ENCODE peak calls at places on chromosomes 5 and 9, in four cellular contexts. W is DMS79, E is globus pallidus, P is fibroblast of the aortic adventitia. X is an unnamed sample.

GRCh38 chr9:101376117-101376866 is 8.5 kb downstream of the BAAT start:
- DNase-seq in P (peak; percentile 75), W (no peak), E (no peak), X (no peak)

GRCh38 chr9:93118863-93119702 is 15.0 kb downstream of the NINJ1 start:
- DNase-seq in E (no peak), P (no peak), W (no peak), X (no peak)

GRCh38 chr9:130975932-130976841 is 32.8 kb upstream of the LAMC3 start:
- DNase-seq in P (no peak), E (no peak), W (no peak), X (no peak)

GRCh38 chr5:138720840-138721239 is 32.4 kb upstream of the CTNNA1 start:
- DNase-seq in E (no peak), P (no peak), W (no peak), X (no peak)

GRCh38 chr5:129448654-129449053 is 11.4 kb upstream of the ADAMTS19 start:
- DNase-seq in P (no peak), W (no peak), E (no peak), X (no peak)

GRCh38 chr5:24226492-24226891 is 418.3 kb downstream of the CDH10 start:
- DNase-seq in W (no peak), E (no peak), P (peak; percentile 5), X (peak; percentile 9)

GRCh38 chr5:143629871-143630658 is 181.9 kb upstream of the HMHB1 start:
- DNase-seq in P (peak; percentile 66), E (no peak), W (no peak), X (no peak)

GRCh38 chr5:11757661-11758060 is 146.6 kb downstream of the CTNND2 start:
- DNase-seq in E (no peak), P (no peak), W (no peak), X (no peak)

GRCh38 chr5:9046756-9047481 is 499.0 kb downstream of the SEMA5A start:
- DNase-seq in W (no peak), P (peak; percentile 89), E (no peak), X (no peak)

GRCh38 chr5:128081111-128081865 is 2.3 kb upstream of the SLC12A2 start:
- DNase-seq in P (no peak), W (no peak), E (no peak), X (no peak)

GRCh38 chr5:150637245-150638052 is 3.0 kb upstream of the SYNPO start:
- DNase-seq in E (no peak), P (peak; percentile 81), W (no peak), X (no peak)

GRCh38 chr5:163846512-163846911 is 341.1 kb downstream of the MAT2B start:
- DNase-seq in P (peak; percentile 38), W (no peak), E (no peak), X (no peak)

GRCh38 chr9:137240321-137240840 is 706 bp upstream of the TUBB4B start:
- DNase-seq in P (peak; percentile 71), E (peak; percentile 82), W (peak; percentile 31), X (peak; percentile 69)

GRCh38 chr5:139443766-139444473 is 4.6 kb upstream of the DNAJC18 start:
- DNase-seq in P (peak; percentile 66), W (no peak), E (no peak), X (peak; percentile 8)

GRCh38 chr9:16688814-16689213 is 181.7 kb downstream of the BNC2 start:
- DNase-seq in W (no peak), P (peak; percentile 43), E (no peak), X (no peak)

GRCh38 chr9:137300607-137301085 is 1.4 kb downstream of the NRARP start:
- DNase-seq in E (no peak), P (no peak), W (no peak), X (peak; percentile 45)

GRCh38 chr5:138032572-138033274 is at the start of gene FAM13B:
- DNase-seq in P (peak; percentile 58), E (peak; percentile 74), W (peak; percentile 24), X (peak; percentile 78)

GRCh38 chr5:10579537-10580521 is 16.0 kb downstream of the ANKRD33B start:
- DNase-seq in E (no peak), W (no peak), P (no peak), X (no peak)

X was measured in midbrain.